ENCODE peak calls at places on chromosomes 5 and 9, in five cellular contexts. Y is colonic mucosa, J is mesenteric fat pad, B is cardiac fibroblast, P is pancreas. F is an unnamed sample.
A peak's percentile ranks its signal among the peaks of the same experiment; 100 is the strongest.

GRCh38 chr5:41695920-41696582 is 174.2 kb downstream of the OXCT1 start:
- DNase-seq in Y (no peak), B (peak; percentile 8), J (no peak), P (no peak), F (no peak)

GRCh38 chr5:168409601-168410458 is 76.4 kb upstream of the RARS1 start:
- DNase-seq in B (peak; percentile 64), P (no peak), Y (no peak), J (no peak), F (no peak)

GRCh38 chr9:77532607-77533006 is 115.5 kb downstream of the GNA14 start:
- DNase-seq in B (no peak), P (no peak), J (no peak), Y (no peak), F (no peak)

GRCh38 chr9:122561446-122561845 is 8.5 kb downstream of the OR1N2 start:
- DNase-seq in Y (no peak), J (no peak), B (no peak), P (no peak), F (no peak)

GRCh38 chr5:93819666-93820065 is 78.3 kb upstream of the POU5F2 start:
- DNase-seq in B (no peak), Y (no peak), P (no peak), J (no peak), F (no peak)

GRCh38 chr5:124707516-124707915 is 38.9 kb downstream of the ZNF608 start:
- DNase-seq in Y (no peak), B (no peak), P (no peak), J (no peak), F (no peak)

GRCh38 chr9:123684393-123685149 is 245.4 kb downstream of the DENND1A start:
- DNase-seq in J (no peak), Y (no peak), P (no peak), B (peak; percentile 3), F (no peak)

GRCh38 chr9:137318976-137319375 is 16.9 kb upstream of the NRARP start:
- DNase-seq in J (no peak), Y (no peak), P (peak; percentile 52), B (peak; percentile 70), F (no peak)

GRCh38 chr5:134574521-134574920 is 49.1 kb downstream of the JADE2 start:
- DNase-seq in B (no peak), P (no peak), J (no peak), Y (no peak), F (no peak)

GRCh38 chr5:170184007-170184687 is 48.6 kb upstream of the C5orf58 start:
- DNase-seq in P (peak; percentile 66), Y (peak; percentile 53), B (peak; percentile 65), J (no peak), F (peak; percentile 86)